ENCODE peak calls at places on chromosomes 7 and 10, in eight cellular contexts. A is right cardiac atrium; T is tibial artery; V is astrocyte; M is PC-9; D is WERI-Rb-1; Y is stomach; Q is CD4-positive, alpha-beta T cell. H is an unnamed sample.

GRCh38 chr10:49474901-49475300 is 64.0 kb downstream of the ERCC6 start:
- DNase-seq in A (no peak), T (no peak), V (no peak), M (no peak), D (no peak), Y (no peak), Q (no peak), H (no peak)

GRCh38 chr10:20990604-20991003 is 93.5 kb upstream of the NEBL start:
- DNase-seq in A (no peak), T (no peak), V (peak), M (peak), D (peak), Y (no peak), Q (no peak), H (no peak)

GRCh38 chr10:87557409-87557808 is 52.7 kb downstream of the MINPP1 start:
- DNase-seq in A (no peak), T (no peak), V (no peak), M (no peak), D (no peak), Y (no peak), Q (no peak), H (no peak)

GRCh38 chr10:30378607-30379006 is 29.5 kb upstream of the MTPAP start:
- DNase-seq in A (no peak), T (no peak), V (no peak), M (no peak), D (no peak), Y (no peak), Q (no peak), H (no peak)

GRCh38 chr10:124061030-124061429 is 32.4 kb downstream of the CHST15 start:
- DNase-seq in A (no peak), T (no peak), V (no peak), M (no peak), D (no peak), Y (no peak), Q (no peak), H (no peak)

GRCh38 chr10:113104071-113104470 is 154.0 kb downstream of the TCF7L2 start:
- DNase-seq in A (no peak), T (no peak), V (no peak), M (no peak), D (no peak), Y (no peak), Q (no peak), H (no peak)

GRCh38 chr10:80509403-80510161 is 28.1 kb upstream of the SH2D4B start:
- DNase-seq in A (peak), T (no peak), V (peak), M (peak), D (no peak), Y (no peak), Q (no peak), H (no peak)

GRCh38 chr7:142385528-142386340 is 127.9 kb upstream of the PRSS58 start:
- DNase-seq in A (peak), T (no peak), V (peak), M (peak), D (peak), Y (no peak), Q (peak), H (no peak)

GRCh38 chr10:44968101-44968886 is 8.7 kb downstream of the RASSF4 start:
- DNase-seq in A (peak), T (peak), V (no peak), M (no peak), D (no peak), Y (no peak), Q (no peak), H (no peak)

GRCh38 chr7:139747662-139748372 is 30.0 kb downstream of the HIPK2 start:
- DNase-seq in A (no peak), T (no peak), V (no peak), M (no peak), D (no peak), Y (no peak), Q (no peak), H (no peak)

GRCh38 chr10:34028936-34029335 is 694.5 kb upstream of the NRP1 start:
- DNase-seq in A (no peak), T (no peak), V (no peak), M (no peak), D (peak), Y (no peak), Q (no peak), H (no peak)

GRCh38 chr7:140674356-140674800 is 1.6 kb downstream of the ADCK2 start:
- DNase-seq in A (no peak), T (no peak), V (no peak), M (peak), D (no peak), Y (peak), Q (no peak), H (peak)

GRCh38 chr7:68980011-68980410 is 618.3 kb upstream of the AUTS2 start:
- DNase-seq in A (no peak), T (no peak), V (peak), M (peak), D (no peak), Y (no peak), Q (no peak), H (no peak)

GRCh38 chr10:125559210-125559609 is 123.8 kb downstream of the TEX36 start:
- DNase-seq in A (no peak), T (no peak), V (no peak), M (no peak), D (no peak), Y (no peak), Q (no peak), H (no peak)

DNA sequence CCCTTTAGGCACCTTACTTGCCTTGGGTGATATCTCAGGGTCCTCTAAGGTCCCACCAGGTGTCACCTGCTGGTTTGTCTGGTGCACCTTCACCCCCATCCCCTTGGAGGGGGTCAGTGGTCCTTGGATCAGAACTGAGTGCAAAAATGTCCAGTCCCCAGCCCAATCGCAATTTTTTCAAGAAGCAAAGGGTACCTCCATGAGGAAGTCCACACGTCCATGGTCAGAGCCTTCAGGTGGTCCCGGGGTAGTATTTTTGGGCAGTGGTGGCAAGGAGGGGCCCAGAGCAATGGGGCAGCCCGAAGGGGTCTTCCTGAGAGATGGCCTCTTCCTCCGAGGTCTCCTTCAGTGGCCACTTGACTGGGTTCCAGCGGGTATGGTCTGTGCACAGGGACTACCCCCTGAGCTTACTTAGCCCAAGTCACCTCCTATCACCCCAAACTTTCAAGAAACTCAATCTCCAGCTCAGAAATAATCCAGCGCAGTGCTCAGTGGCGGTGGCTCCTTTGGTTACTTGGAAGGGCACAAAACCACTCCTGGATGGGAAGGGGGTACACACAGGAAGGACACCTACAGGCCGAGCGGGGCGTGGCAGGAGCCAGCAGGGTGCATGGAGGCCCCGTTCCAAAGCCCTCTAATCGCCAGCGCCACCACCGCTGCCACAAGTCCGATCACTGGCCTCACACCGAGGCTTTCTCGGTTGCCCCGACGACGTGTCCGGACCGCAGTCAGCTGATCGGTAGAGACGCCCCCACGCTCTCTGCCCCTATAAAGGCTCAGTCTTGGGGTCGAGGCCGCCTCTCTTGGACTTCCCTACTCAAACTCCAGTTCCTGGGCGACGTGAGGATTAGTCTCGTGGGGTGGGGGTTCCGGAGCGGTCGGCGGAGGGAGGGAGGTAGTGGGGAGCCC is 4.5 kb downstream of the SAP25 start:
- DNase-seq in A (no peak), T (peak), V (no peak), M (no peak), D (peak), Y (peak), Q (peak), H (no peak)
- H3K27ac ChIP-seq in A (no peak), T (peak), V (no peak), M (no peak), D (peak), Y (peak), Q (peak), H (peak)

GRCh38 chr10:98481418-98481945 is 34.7 kb upstream of the HPS1 start:
- DNase-seq in A (no peak), T (no peak), V (no peak), M (no peak), D (no peak), Y (no peak), Q (no peak), H (no peak)
- H3K27ac ChIP-seq in A (no peak), T (no peak), V (no peak), M (no peak), D (no peak), Y (no peak), Q (no peak), H (no peak)

GRCh38 chr7:98091061-98091460 is 15.6 kb upstream of the LMTK2 start:
- DNase-seq in A (no peak), T (no peak), V (peak), M (peak), D (no peak), Y (no peak), Q (no peak), H (no peak)

GRCh38 chr7:98086231-98086855 is 20.3 kb upstream of the LMTK2 start:
- DNase-seq in A (no peak), T (no peak), V (no peak), M (peak), D (no peak), Y (peak), Q (no peak), H (peak)

GRCh38 chr7:98097042-98097645 is 9.5 kb upstream of the LMTK2 start:
- DNase-seq in A (no peak), T (no peak), V (no peak), M (no peak), D (no peak), Y (no peak), Q (no peak), H (no peak)

GRCh38 chr7:98090116-98090515 is 16.5 kb upstream of the LMTK2 start:
- DNase-seq in A (no peak), T (no peak), V (no peak), M (no peak), D (no peak), Y (no peak), Q (no peak), H (peak)

DNA sequence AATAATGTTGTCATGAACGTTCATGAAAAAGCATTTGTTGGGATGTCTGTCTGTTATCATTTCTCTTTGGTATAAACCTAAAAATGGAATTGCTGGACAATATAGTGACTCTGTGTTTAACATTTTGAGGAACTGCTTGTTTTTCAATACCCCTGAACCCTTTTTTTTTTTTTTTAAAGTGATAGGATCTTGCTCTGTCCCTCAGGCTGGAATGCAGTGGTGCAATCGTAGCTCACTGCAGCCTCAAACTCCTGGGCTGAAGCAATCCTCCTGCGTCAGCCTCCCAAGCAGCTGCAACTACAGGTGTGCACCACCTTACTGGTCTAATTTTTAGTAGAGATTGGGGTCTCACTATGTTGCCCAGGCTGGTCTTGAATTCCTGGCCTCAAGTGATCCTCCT is 15.1 kb upstream of the LMTK2 start:
- DNase-seq in A (no peak), T (no peak), V (no peak), M (no peak), D (no peak), Y (no peak), Q (no peak), H (no peak)
- H3K27ac ChIP-seq in A (no peak), T (no peak), V (no peak), M (no peak), D (no peak), Y (no peak), Q (no peak), H (no peak)

DNA sequence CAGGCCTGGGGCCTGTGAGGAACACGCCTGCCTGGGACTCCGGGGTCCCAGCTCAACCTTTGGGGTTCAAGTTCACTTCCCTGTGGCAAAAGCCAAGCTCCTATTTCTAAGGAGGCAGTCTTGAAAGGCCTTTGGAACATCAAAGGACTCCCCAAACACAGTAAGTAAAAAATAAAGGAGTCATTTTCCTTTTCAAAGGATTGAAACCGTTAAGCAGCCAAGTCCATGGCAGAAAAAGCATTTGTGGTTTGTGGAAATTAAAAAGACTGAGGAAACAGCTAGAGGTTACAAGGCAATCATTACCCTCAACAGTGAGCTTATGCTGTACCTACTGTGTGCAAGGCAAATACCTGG is 200.8 kb downstream of the MYOF start:
- DNase-seq in A (no peak), T (no peak), V (no peak), M (no peak), D (no peak), Y (no peak), Q (no peak), H (no peak)
- H3K27ac ChIP-seq in A (no peak), T (no peak), V (no peak), M (no peak), D (peak), Y (no peak), Q (no peak), H (no peak)